ENCODE peak calls at places on chromosome 16, in seven cellular contexts. J is HCT116, G is Caco-2, V is right lobe of liver, X is stomach, S is BE2C, M is tibial artery. Z is an unnamed sample.

GRCh38 chr16:64311241-64311640 is 810.6 kb downstream of the CDH11 start:
- DNase-seq in G (no peak), J (no peak), S (no peak), V (no peak), M (no peak), X (no peak), Z (no peak)

GRCh38 chr16:81319221-81319912 is 4.6 kb downstream of the GAN start:
- DNase-seq in G (no peak), V (no peak), S (no peak), M (no peak), X (no peak), J (no peak), Z (no peak)

GRCh38 chr16:7209598-7209997 is 123.0 kb upstream of the RBFOX1 start:
- DNase-seq in V (no peak), G (no peak), X (no peak), M (no peak), S (no peak), J (no peak), Z (no peak)

GRCh38 chr16:15854906-15855703 is 1.7 kb downstream of the MYH11 start:
- DNase-seq in G (no peak), M (peak; percentile 89), X (no peak), S (no peak), V (no peak), J (no peak), Z (no peak)

GRCh38 chr16:30740364-30741251 is 7.6 kb upstream of the PHKG2 start:
- DNase-seq in G (peak; percentile 92), M (peak; percentile 95), S (no peak), J (peak; percentile 87), V (peak; percentile 73), X (peak; percentile 95), Z (no peak)

GRCh38 chr16:27264151-27264550 is 4.4 kb downstream of the NSMCE1 start:
- DNase-seq in G (peak; percentile 53), S (no peak), J (peak; percentile 57), V (peak; percentile 31), X (no peak), M (no peak), Z (no peak)

GRCh38 chr16:29815032-29815721 is 775 bp upstream of the PAGR1 start:
- DNase-seq in V (no peak), J (no peak), G (no peak), X (no peak), M (peak; percentile 83), S (peak; percentile 50), Z (peak; percentile 19)

GRCh38 chr16:30664616-30665109 is 6.4 kb downstream of the FBRS start:
- DNase-seq in X (no peak), S (no peak), J (no peak), G (no peak), V (no peak), M (no peak), Z (no peak)

GRCh38 chr16:19008245-19008644 is 24.5 kb downstream of the TMC7 start:
- DNase-seq in X (no peak), S (no peak), J (no peak), G (no peak), V (no peak), M (no peak), Z (no peak)

GRCh38 chr16:16033208-16033717 is 83.8 kb downstream of the ABCC1 start:
- DNase-seq in V (no peak), J (no peak), S (no peak), G (no peak), M (no peak), X (no peak), Z (no peak)

GRCh38 chr16:69754469-69755310 is at the start of gene NOB1:
- DNase-seq in X (peak; percentile 97), G (peak; percentile 98), J (peak; percentile 93), M (peak; percentile 97), V (peak; percentile 97), S (peak; percentile 97), Z (peak; percentile 97)

GRCh38 chr16:24309222-24309905 is 53.2 kb downstream of the CACNG3 start:
- DNase-seq in M (no peak), J (peak; percentile 36), G (no peak), V (no peak), X (peak; percentile 36), S (peak; percentile 10), Z (peak; percentile 59)

GRCh38 chr16:75433732-75434413 is 570 bp upstream of the CFDP1 start:
- DNase-seq in M (peak; percentile 87), J (no peak), S (peak; percentile 69), V (peak; percentile 88), X (peak; percentile 71), G (peak; percentile 85), Z (no peak)

GRCh38 chr16:9159839-9160550 is 68.6 kb downstream of the HAPSTR1 start:
- DNase-seq in J (peak; percentile 75), S (peak; percentile 67), X (peak; percentile 57), V (peak; percentile 64), G (peak; percentile 70), M (no peak), Z (peak; percentile 59)

GRCh38 chr16:3800477-3801270 is 79.8 kb downstream of the CREBBP start:
- DNase-seq in X (no peak), V (no peak), J (no peak), G (no peak), S (no peak), M (no peak), Z (no peak)
- H3K4me1 ChIP-seq in X (peaks cover 11% of the 10 kb centered on the region), V (peaks cover 21% of the 10 kb centered on the region), J (no peaks in the 10 kb centered on the region), G (peaks cover 7% of the 10 kb centered on the region), S (no peaks in the 10 kb centered on the region), M (no peaks in the 10 kb centered on the region), Z (peaks cover 9% of the 10 kb centered on the region)

DNA sequence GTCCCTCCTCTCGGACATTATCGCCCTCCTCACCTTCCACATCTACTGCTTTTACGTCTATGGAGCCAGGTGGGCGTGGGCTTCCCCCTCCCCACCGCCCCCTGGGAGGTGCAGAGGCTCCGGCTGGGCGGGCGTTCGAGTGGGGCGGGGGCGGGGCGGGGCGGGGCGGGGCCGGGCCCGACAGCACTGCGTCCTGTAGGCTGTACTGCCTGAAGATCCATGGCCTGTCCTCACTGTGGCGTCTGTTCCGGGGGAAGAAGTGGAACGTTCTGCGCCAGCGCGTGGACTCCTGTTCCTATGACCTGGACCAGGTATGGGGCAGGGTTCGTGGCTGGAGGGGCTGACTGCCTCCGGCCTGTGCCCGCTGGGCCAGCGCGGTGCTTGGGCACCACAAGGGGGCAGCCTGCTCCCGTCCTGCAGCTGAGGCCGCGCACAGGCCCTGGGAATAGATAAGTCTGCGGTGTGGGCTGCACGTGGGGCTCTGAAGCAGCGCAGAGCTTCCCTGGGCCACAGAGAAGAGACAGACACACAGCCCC is 9.2 kb downstream of the PIGQ start:
- DNase-seq in V (peak; percentile 82), X (peak; percentile 85), J (no peak), S (peak; percentile 89), G (no peak), M (peak; percentile 78), Z (peak; percentile 64)
- H3K4me3 ChIP-seq in V (no peak overlapping the region), X (no peak overlapping the region), J (no peak overlapping the region), S (no peak overlapping the region), G (no peak overlapping the region), M (no peak overlapping the region), Z (peak overlapping the region; percentile 22)

GRCh38 chr16:87099001-87099740 is 218.0 kb downstream of the C16orf95 start:
- DNase-seq in X (no peak), V (no peak), M (no peak), J (no peak), S (no peak), G (no peak), Z (peak; percentile 13)

GRCh38 chr16:87100306-87101058 is 216.7 kb downstream of the C16orf95 start:
- DNase-seq in V (no peak), X (no peak), G (no peak), M (no peak), S (no peak), J (no peak), Z (no peak)

GRCh38 chr16:87101903-87102302 is 215.3 kb downstream of the C16orf95 start:
- DNase-seq in S (no peak), J (no peak), G (no peak), M (no peak), X (no peak), V (no peak), Z (no peak)

GRCh38 chr16:87096746-87097145 is 220.4 kb downstream of the C16orf95 start:
- DNase-seq in J (no peak), X (no peak), V (no peak), G (no peak), M (no peak), S (no peak), Z (no peak)

GRCh38 chr16:87098361-87098760 is 218.8 kb downstream of the C16orf95 start:
- DNase-seq in V (no peak), J (no peak), M (no peak), G (no peak), X (no peak), S (no peak), Z (no peak)
- H3K27me3 ChIP-seq in V (no peaks in the 10 kb centered on the region), J (peaks cover 30% of the 10 kb centered on the region), M (peaks cover 22% of the 10 kb centered on the region), G (no peaks in the 10 kb centered on the region), X (peaks cover 6% of the 10 kb centered on the region), S (peaks cover 15% of the 10 kb centered on the region), Z (no peaks in the 10 kb centered on the region)

DNA sequence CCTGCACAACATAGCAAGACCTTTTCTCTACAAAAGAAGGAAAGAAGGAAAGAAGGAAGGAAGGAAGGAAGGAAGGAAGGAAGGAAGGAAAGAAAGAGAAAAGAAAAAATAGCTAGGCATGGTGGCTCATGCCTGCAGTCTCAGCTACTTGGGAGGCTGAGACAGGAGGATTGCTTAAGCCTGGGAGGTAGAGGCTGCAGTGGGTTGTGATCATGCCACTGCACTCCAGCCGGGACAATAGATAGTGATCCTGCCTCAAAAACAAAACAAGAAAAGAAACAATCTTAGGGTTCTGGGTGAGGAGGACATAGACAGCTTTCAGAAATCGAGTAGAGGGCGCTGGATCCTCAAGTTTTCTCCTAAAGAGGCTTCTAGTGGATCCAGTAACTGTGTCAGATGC is 59.7 kb upstream of the CLEC3A start:
- DNase-seq in J (no peak), S (no peak), X (no peak), V (no peak), M (no peak), G (no peak), Z (no peak)
- H3K4me1 ChIP-seq in J (no peaks in the 10 kb centered on the region), S (no peaks in the 10 kb centered on the region), X (no peaks in the 10 kb centered on the region), V (no peaks in the 10 kb centered on the region), M (no peaks in the 10 kb centered on the region), G (peaks cover 4% of the 10 kb centered on the region), Z (no peaks in the 10 kb centered on the region)

GRCh38 chr16:1377406-1378010 is 25.8 kb downstream of the GNPTG start:
- DNase-seq in X (no peak), M (no peak), S (no peak), G (no peak), V (no peak), J (no peak), Z (no peak)
- H3K4me3 ChIP-seq in X (no peak overlapping the region), M (no peak overlapping the region), S (peak overlapping the region; percentile 88), G (no peak overlapping the region), V (no peak overlapping the region), J (no peak overlapping the region), Z (peak overlapping the region; percentile 72)

DNA sequence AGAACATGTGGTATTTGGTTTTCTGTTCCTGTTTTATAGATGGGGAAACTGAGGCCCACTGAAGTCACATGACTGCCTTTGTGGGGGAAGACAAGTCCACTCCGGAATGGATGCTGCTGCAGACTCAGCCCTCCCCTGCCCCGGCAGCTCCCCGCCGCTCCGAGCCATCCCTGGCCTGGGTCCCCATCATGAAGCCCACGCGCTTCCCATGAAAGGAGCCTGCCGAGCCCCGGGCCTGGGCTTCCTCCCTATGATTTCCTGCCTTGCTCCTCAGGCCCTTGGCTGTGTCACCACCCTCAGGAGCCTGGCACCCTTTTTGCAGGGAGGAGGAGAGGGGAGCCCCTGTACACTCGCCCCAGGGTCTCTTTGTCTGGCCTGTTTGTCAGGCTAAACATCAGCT is 125.3 kb upstream of the FOXF1 start:
- DNase-seq in G (no peak), J (no peak), X (no peak), M (no peak), V (no peak), S (no peak), Z (no peak)
- H3K27me3 ChIP-seq in G (no peaks in the 10 kb centered on the region), J (no peaks in the 10 kb centered on the region), X (no peaks in the 10 kb centered on the region), M (peaks cover 84% of the 10 kb centered on the region), V (no peaks in the 10 kb centered on the region), S (no peaks in the 10 kb centered on the region), Z (no peaks in the 10 kb centered on the region)